ENCODE peak calls at places on chromosomes 11 and 22, in four cellular contexts. X is SJSA1, Z is AG04450, K is fibroblast of pulmonary artery. I is an unnamed sample.

GRCh38 chr11:26994579-26995210 is 783 bp downstream of the FIBIN start:
- DNase-seq in K (no peak), X (no peak), Z (no peak), I (no peak)

GRCh38 chr22:23219787-23220484 is 39.6 kb downstream of the BCR start:
- DNase-seq in Z (no peak), K (peak), X (peak), I (peak)

GRCh38 chr11:106999203-106999602 is 19.1 kb downstream of the GUCY1A2 start:
- DNase-seq in Z (no peak), X (no peak), K (no peak), I (no peak)

GRCh38 chr11:28089378-28089777 is 18.6 kb downstream of the KIF18A start:
- DNase-seq in X (no peak), Z (no peak), K (peak), I (no peak)

GRCh38 chr11:116229581-116229980 is 543.2 kb downstream of the BUD13 start:
- DNase-seq in Z (no peak), X (no peak), K (no peak), I (no peak)

GRCh38 chr11:18191376-18191775 is 18.7 kb downstream of the MRGPRX4 start:
- DNase-seq in Z (no peak), K (peak), X (no peak), I (no peak)

GRCh38 chr11:74449369-74449931 is 17.9 kb downstream of the KCNE3 start:
- DNase-seq in K (peak), Z (peak), X (peak), I (peak)

GRCh38 chr11:2910401-2910955 is 18.7 kb downstream of the PHLDA2 start:
- DNase-seq in K (no peak), Z (no peak), X (no peak), I (no peak)

GRCh38 chr11:29312817-29313216 is 704.0 kb downstream of the KCNA4 start:
- DNase-seq in Z (no peak), X (no peak), K (peak), I (no peak)

GRCh38 chr11:126114486-126115252 is 52.0 kb upstream of the CDON start:
- DNase-seq in X (no peak), K (no peak), Z (no peak), I (no peak)

GRCh38 chr22:19075404-19075803 is 46.8 kb downstream of the DGCR2 start:
- DNase-seq in Z (no peak), K (no peak), X (no peak), I (no peak)

GRCh38 chr22:20641198-20641892 is 132.6 kb upstream of the SERPIND1 start:
- DNase-seq in X (no peak), K (no peak), Z (no peak), I (no peak)

GRCh38 chr11:40306938-40307548 is 1152.4 kb downstream of the LRRC4C start:
- DNase-seq in Z (no peak), X (peak), K (peak), I (no peak)

GRCh38 chr22:45804986-45805325 is 133.3 kb downstream of the ATXN10 start:
- DNase-seq in Z (peak), X (peak), K (peak), I (no peak)

GRCh38 chr11:80083561-80083960 is 642.7 kb upstream of the TENM4 start:
- DNase-seq in Z (no peak), K (no peak), X (no peak), I (no peak)

GRCh38 chr11:105296806-105297205 is 157.2 kb upstream of the CARD18 start:
- DNase-seq in K (no peak), X (no peak), Z (no peak), I (no peak)

GRCh38 chr22:28978863-28979799 is 82.5 kb downstream of the C22orf31 start:
- DNase-seq in X (no peak), K (no peak), Z (no peak), I (no peak)

GRCh38 chr22:28978158-28978557 is 83.5 kb downstream of the C22orf31 start:
- DNase-seq in Z (no peak), X (peak), K (peak), I (peak)

GRCh38 chr22:28977050-28977449 is 84.6 kb downstream of the C22orf31 start:
- DNase-seq in K (peak), Z (no peak), X (no peak), I (no peak)

GRCh38 chr22:28977481-28977971 is 84.1 kb downstream of the C22orf31 start:
- DNase-seq in Z (no peak), X (no peak), K (peak), I (peak)

DNA sequence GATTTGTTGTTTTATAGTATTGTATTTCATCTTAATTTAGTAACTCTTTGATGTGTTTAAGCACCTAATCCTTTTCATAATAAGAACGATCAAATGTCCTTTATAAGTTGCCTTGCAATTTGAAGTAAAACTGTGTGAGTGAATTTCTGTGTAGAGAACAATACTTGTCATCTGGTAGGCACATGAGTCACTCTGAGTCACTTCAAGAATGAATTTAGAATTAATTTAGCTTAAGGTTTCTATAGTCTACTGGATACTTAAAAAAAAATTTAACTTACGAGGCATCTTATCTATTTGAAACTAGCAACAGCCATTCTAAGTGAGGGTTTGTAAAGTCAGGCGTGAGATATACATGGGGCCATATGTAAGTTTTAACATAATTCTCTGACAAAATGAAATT is 85.0 kb downstream of the C22orf31 start:
- DNase-seq in Z (peak), K (peak), X (no peak), I (no peak)
- H3K4me3 ChIP-seq in Z (no peak), K (no peak), X (no peak), I (no peak)

DNA sequence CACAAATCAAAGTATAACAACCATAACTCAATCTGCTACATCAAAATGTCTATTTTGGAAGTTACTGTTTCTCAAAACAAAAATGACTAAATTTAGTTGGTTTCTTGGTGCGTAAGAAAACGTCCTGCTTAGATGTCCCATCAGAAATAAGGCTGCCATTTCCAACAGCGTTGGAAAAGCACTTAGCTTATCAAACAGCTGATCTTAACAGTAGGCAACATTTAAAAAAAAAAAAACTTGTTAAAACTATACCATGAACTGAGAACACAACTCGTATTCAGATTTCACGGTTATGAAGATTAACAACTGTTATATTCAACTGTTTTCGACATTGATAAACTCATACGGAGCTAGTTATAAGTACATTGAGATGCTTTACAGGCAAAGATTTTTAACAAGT is 2.4 kb downstream of the CEP57 start:
- DNase-seq in Z (no peak), K (no peak), X (no peak), I (no peak)
- H3K4me3 ChIP-seq in Z (no peak), K (no peak), X (no peak), I (no peak)

DNA sequence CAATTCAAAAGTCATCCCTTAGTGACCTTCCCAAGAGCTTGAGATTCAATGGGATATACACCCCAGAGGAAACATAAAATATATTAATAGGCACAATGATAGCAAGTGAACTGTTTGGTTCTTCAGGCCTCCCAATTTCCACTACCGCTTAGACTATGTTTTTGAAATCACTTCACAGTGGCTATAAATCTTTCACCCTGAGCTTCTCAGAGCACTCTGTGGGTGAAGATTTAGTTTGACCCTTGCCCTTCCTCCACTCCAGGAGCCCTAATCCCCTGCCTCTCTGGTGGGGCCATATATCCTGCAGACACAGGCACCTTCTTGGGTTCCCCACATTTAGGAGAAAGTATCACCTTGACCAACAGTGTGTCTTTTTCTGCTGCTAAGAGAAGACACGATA is 186.9 kb upstream of the PITPNB start:
- DNase-seq in K (no peak), Z (no peak), X (no peak), I (no peak)
- H3K4me3 ChIP-seq in K (no peak), Z (no peak), X (no peak), I (no peak)

GRCh38 chr11:111912535-111912934 is at the start of gene HSPB2:
- DNase-seq in X (no peak), Z (no peak), K (no peak), I (no peak)
- H3K4me3 ChIP-seq in X (no peak), Z (no peak), K (peak), I (no peak)

DNA sequence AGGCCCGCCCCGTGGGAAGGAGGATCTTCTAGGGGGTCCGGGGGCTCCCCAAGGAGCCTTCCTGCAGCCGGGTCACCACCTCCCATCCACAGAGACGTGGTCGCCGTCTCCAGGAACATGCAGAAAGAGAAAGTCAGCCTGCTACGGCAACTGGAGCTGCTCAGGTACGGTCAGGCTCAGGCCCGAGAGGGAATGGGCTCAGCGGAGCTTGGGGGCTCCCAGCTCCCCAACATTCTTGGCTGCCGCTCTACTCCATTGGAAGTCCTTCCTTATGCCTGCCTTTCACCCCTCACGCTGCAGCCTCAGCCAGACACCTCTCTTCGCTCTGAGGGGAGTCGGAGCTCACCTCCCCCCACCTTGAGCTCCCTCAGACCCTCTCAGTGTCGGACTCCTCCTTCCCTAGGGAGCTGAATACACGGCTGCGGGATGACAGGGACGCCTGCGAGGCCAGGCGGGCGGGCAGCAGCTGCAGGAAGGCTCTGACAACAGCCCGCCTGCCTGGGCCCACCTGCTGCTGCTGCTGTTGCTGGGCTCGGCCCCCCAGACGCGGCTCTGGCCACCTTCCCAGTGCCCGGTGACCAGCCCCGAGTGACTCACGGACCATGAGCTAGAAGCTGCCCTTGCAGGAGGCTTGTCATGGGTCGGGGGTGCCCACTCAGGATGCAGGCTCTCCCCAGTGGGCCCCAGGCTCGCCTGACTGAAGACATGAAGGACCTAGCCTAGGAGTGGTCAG is 1.5 kb upstream of the CD151 start:
- DNase-seq in K (no peak), Z (no peak), X (no peak), I (no peak)
- H3K4me3 ChIP-seq in K (no peak), Z (peak), X (no peak), I (no peak)